ENCODE peak calls at places on chromosomes 11 and 22, in four cellular contexts. Y is NAMALWA, M is NCI-H2081 treated with DMSO at 0.1 percent for 48 hours, W is NCI-H345. D is an unnamed sample.

GRCh38 chr22:46024136-46024840 is 47.3 kb upstream of the WNT7B start:
- DNase-seq in Y (no peak), M (no peak), W (no peak), D (no peak)

GRCh38 chr11:11620251-11620965 is 1.4 kb downstream of the GALNT18 start:
- DNase-seq in W (peak; percentile 45), M (no peak), Y (peak; percentile 28), D (no peak)

GRCh38 chr11:4680341-4680740 is 17.3 kb downstream of the OR51E2 start:
- DNase-seq in Y (no peak), M (peak; percentile 84), W (peak; percentile 66), D (no peak)

GRCh38 chr22:49971232-49972162 is 10.9 kb downstream of the PIM3 start:
- DNase-seq in Y (peak; percentile 49), M (no peak), W (no peak), D (no peak)

GRCh38 chr11:7969756-7970646 is 4.8 kb upstream of the NLRP10 start:
- DNase-seq in M (no peak), Y (no peak), W (no peak), D (no peak)

GRCh38 chr11:102346456-102346747 is 612 bp upstream of the BIRC2 start:
- DNase-seq in W (no peak), Y (no peak), M (no peak), D (no peak)

GRCh38 chr11:3926458-3927095 is 71.1 kb downstream of the STIM1 start:
- DNase-seq in W (no peak), M (no peak), Y (no peak), D (no peak)

GRCh38 chr22:28442264-28442950 is 237.2 kb downstream of the TTC28 start:
- DNase-seq in Y (peak; percentile 76), M (no peak), W (no peak), D (peak; percentile 56)

GRCh38 chr11:27933992-27934829 is 173.7 kb downstream of the KIF18A start:
- DNase-seq in M (no peak), Y (no peak), W (no peak), D (no peak)

GRCh38 chr22:30298005-30298701 is 8.8 kb upstream of the CASTOR1 start:
- DNase-seq in W (no peak), M (no peak), Y (no peak), D (no peak)

GRCh38 chr11:73980001-73980960 is 2.4 kb downstream of the UCP2 start:
- DNase-seq in M (peak; percentile 70), Y (peak; percentile 97), W (peak; percentile 86), D (peak; percentile 43)

GRCh38 chr22:24072361-24072760 is 61.3 kb downstream of the CABIN1 start:
- DNase-seq in M (no peak), W (no peak), Y (no peak), D (no peak)

GRCh38 chr11:78253797-78254196 is 65.1 kb downstream of the USP35 start:
- DNase-seq in Y (no peak), M (no peak), W (no peak), D (no peak)

GRCh38 chr22:24952837-24953293 is 349 bp downstream of the KIAA1671 start:
- DNase-seq in Y (no peak), W (peak; percentile 36), M (no peak), D (no peak)

GRCh38 chr11:119666463-119667131 is 62.4 kb downstream of the NECTIN1 start:
- DNase-seq in M (no peak), Y (peak; percentile 75), W (peak; percentile 42), D (peak; percentile 60)

GRCh38 chr22:38570841-38571364 is 920 bp upstream of the DMC1 start:
- DNase-seq in Y (peak; percentile 75), W (peak; percentile 12), M (no peak), D (peak; percentile 27)

GRCh38 chr22:48417143-48418070 is 1410.3 kb downstream of the BRD1 start:
- DNase-seq in W (no peak), M (no peak), Y (no peak), D (no peak)

GRCh38 chr11:83191491-83191890 is 2.0 kb upstream of the ANKRD42 start:
- DNase-seq in M (no peak), Y (no peak), W (no peak), D (no peak)

GRCh38 chr11:117265745-117266144 is 25.4 kb upstream of the BACE1-AS start:
- DNase-seq in Y (no peak), M (no peak), W (no peak), D (no peak)

GRCh38 chr11:108593910-108594434 is 404 bp upstream of the EXPH5 start:
- DNase-seq in M (no peak), Y (no peak), W (no peak), D (no peak)

GRCh38 chr11:8006349-8006977 is 19.3 kb downstream of the EIF3F start:
- DNase-seq in W (peak; percentile 69), Y (peak; percentile 70), M (no peak), D (peak; percentile 24)

GRCh38 chr11:95704865-95705264 is 84.7 kb downstream of the FAM76B start:
- DNase-seq in M (no peak), W (no peak), Y (no peak), D (no peak)

GRCh38 chr11:58494096-58494495 is 13.8 kb downstream of the OR5B21 start:
- DNase-seq in Y (no peak), M (no peak), W (no peak), D (no peak)

GRCh38 chr22:24432059-24432853 is 4.9 kb downstream of the ADORA2A start:
- DNase-seq in Y (peak; percentile 54), W (no peak), M (no peak), D (no peak)

GRCh38 chr22:19086944-19087343 is 35.3 kb downstream of the DGCR2 start:
- DNase-seq in Y (no peak), M (no peak), W (no peak), D (no peak)